ENCODE peak calls at places on chromosome 17, in five cellular contexts. P, U, C, D and R are unnamed samples. For H3K9me3, the result is how much of the 10 kb centered on the place peaks cover.

GRCh38 chr17:41446806-41447205 is 6.0 kb upstream of the KRT38 start:
- DNase-seq in P (no peak), U (no peak), C (no peak), D (no peak), R (no peak)

GRCh38 chr17:42422958-42423712 is at the start of gene CAVIN1:
- DNase-seq in P (peak), U (peak), C (no peak), D (peak), R (peak)

GRCh38 chr17:3004150-3004801 is 59.1 kb downstream of the OR1D5 start:
- DNase-seq in P (no peak), U (no peak), C (peak), D (peak), R (peak)

GRCh38 chr17:77254961-77255741 is 114.4 kb downstream of the SEC14L1 start:
- DNase-seq in P (peak), U (no peak), C (no peak), D (no peak), R (no peak)

GRCh38 chr17:40663252-40663651 is 1.7 kb downstream of the KRT222 start:
- DNase-seq in P (no peak), U (no peak), C (no peak), D (no peak), R (no peak)

GRCh38 chr17:13074026-13074425 is 56.2 kb upstream of the ELAC2 start:
- DNase-seq in P (no peak), U (no peak), C (no peak), D (no peak), R (no peak)

GRCh38 chr17:258045-258734 is 76.7 kb upstream of the DOC2B start:
- DNase-seq in P (no peak), U (no peak), C (no peak), D (peak), R (peak)

GRCh38 chr17:81368623-81369022 is 26.6 kb upstream of the BAHCC1 start:
- DNase-seq in P (no peak), U (no peak), C (no peak), D (no peak), R (no peak)

GRCh38 chr17:83193336-83194188 is 114.2 kb downstream of the METRNL start:
- DNase-seq in P (no peak), U (no peak), C (no peak), D (peak), R (peak)
- H3K9me3 ChIP-seq in P (under half), U (under half), C (under half), D (under half), R (under half)

GRCh38 chr17:5092139-5093010 is 14.1 kb downstream of the ZFP3 start:
- DNase-seq in P (no peak), U (no peak), C (no peak), D (no peak), R (no peak)
- H3K9me3 ChIP-seq in P (under half), U (half or more), C (half or more), D (half or more), R (under half)

GRCh38 chr17:70313031-70313430 is 143.7 kb downstream of the KCNJ2 start:
- DNase-seq in P (no peak), U (no peak), C (no peak), D (no peak), R (no peak)

GRCh38 chr17:70313450-70313849 is 144.1 kb downstream of the KCNJ2 start:
- DNase-seq in P (no peak), U (no peak), C (no peak), D (no peak), R (no peak)

GRCh38 chr17:70307430-70307829 is 138.1 kb downstream of the KCNJ2 start:
- DNase-seq in P (no peak), U (no peak), C (no peak), D (no peak), R (no peak)

GRCh38 chr17:70308619-70309018 is 139.3 kb downstream of the KCNJ2 start:
- DNase-seq in P (no peak), U (no peak), C (no peak), D (no peak), R (no peak)

DNA sequence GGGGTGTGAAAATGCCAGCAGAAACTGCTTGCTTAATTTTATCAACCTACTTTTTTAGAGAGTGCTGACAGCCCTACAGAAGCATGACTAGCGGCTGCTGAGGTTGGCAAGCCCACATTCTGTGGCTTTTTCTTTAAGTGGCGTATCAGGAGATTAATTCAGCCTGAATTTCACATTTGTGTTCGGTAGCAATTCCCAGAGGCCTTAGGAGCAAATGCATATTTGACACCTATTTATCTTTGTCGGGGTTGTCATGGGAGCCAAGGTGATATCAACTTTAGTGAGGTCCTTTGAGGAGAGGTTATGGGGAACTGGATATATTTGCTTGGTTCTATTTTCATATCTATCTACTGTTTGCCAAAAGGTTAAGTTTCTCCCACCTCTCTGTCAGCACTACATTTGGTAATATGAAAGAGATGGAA is 140.9 kb downstream of the KCNJ2 start:
- DNase-seq in P (no peak), U (no peak), C (no peak), D (no peak), R (no peak)
- H3K9me3 ChIP-seq in P (under half), U (under half), C (under half), D (under half), R (under half)

GRCh38 chr17:29763273-29763672 is 140.6 kb upstream of the CORO6 start:
- DNase-seq in P (no peak), U (no peak), C (no peak), D (no peak), R (no peak)
- H3K9me3 ChIP-seq in P (under half), U (under half), C (under half), D (under half), R (under half)

GRCh38 chr17:5097101-5097834 is 14.4 kb downstream of the ZNF232 start:
- DNase-seq in P (peak), U (peak), C (no peak), D (peak), R (no peak)

GRCh38 chr17:5099271-5099670 is 12.4 kb downstream of the ZNF232 start:
- DNase-seq in P (no peak), U (no peak), C (no peak), D (no peak), R (no peak)

DNA sequence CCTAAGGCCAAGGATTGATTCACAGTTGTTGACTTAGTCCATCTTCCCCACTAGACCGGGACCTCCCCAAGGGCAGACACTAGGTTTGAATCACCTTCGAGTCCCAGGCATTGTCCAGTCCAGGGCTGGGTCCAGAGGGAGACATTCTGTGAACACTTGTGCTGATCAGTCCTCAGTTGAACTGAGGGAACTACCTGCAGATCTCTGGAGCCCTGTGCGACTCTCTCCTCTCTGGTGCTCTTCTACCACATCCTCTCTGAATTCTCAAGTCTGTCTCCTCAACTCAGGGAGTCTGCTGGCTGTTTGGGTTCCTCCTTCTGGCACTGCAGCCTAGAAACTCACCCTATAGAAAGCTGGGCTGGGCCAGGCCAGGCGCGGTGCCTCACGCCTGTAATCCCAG is 10.8 kb downstream of the ZNF232 start:
- DNase-seq in P (no peak), U (no peak), C (no peak), D (no peak), R (no peak)
- H3K9me3 ChIP-seq in P (under half), U (under half), C (under half), D (under half), R (under half)

GRCh38 chr17:22492331-22492730 is 800.0 kb downstream of the KCNJ18 start:
- DNase-seq in P (no peak), U (no peak), C (no peak), D (no peak), R (no peak)
- H3K9me3 ChIP-seq in P (under half), U (under half), C (under half), D (under half), R (under half)

GRCh38 chr17:61699694-61700093 is 108.7 kb upstream of the NACA2 start:
- DNase-seq in P (no peak), U (no peak), C (no peak), D (no peak), R (no peak)
- H3K9me3 ChIP-seq in P (under half), U (under half), C (under half), D (under half), R (under half)